ENCODE peak calls at places on chromosome 22, in ten cellular contexts. One of them, this sample, is unnamed.

GRCh38 chr22:17120711-17121234 is 387 bp downstream of the TMEM121B start:
- DNase-seq in A549: no peak
- DNase-seq in tibial artery: no peak
- DNase-seq in heart right ventricle: no peak
- DNase-seq in IMR-90: no peak
- DNase-seq in tibial nerve: no peak
- DNase-seq in breast epithelium: no peak
- DNase-seq in RWPE1: no peak
- DNase-seq in sigmoid colon: no peak
- DNase-seq in CD8-positive, alpha-beta T cell: no peak
- DNase-seq in this sample: no peak

GRCh38 chr22:28373841-28374240 is 305.8 kb downstream of the TTC28 start:
- DNase-seq in breast epithelium: no peak
- DNase-seq in A549: no peak
- DNase-seq in heart right ventricle: no peak
- DNase-seq in RWPE1: no peak
- DNase-seq in sigmoid colon: no peak
- DNase-seq in IMR-90: peak
- DNase-seq in CD8-positive, alpha-beta T cell: no peak
- DNase-seq in tibial nerve: no peak
- DNase-seq in tibial artery: no peak
- DNase-seq in this sample: no peak

GRCh38 chr22:23282089-23282501 is 101.8 kb downstream of the BCR start:
- DNase-seq in tibial nerve: peak
- DNase-seq in sigmoid colon: peak
- DNase-seq in breast epithelium: peak
- DNase-seq in RWPE1: peak
- DNase-seq in heart right ventricle: peak
- DNase-seq in IMR-90: peak
- DNase-seq in A549: peak
- DNase-seq in tibial artery: peak
- DNase-seq in CD8-positive, alpha-beta T cell: no peak
- DNase-seq in this sample: peak

GRCh38 chr22:25006354-25006753 is 53.8 kb downstream of the KIAA1671 start:
- DNase-seq in tibial nerve: no peak
- DNase-seq in sigmoid colon: no peak
- DNase-seq in A549: no peak
- DNase-seq in RWPE1: no peak
- DNase-seq in CD8-positive, alpha-beta T cell: no peak
- DNase-seq in heart right ventricle: no peak
- DNase-seq in IMR-90: no peak
- DNase-seq in breast epithelium: no peak
- DNase-seq in tibial artery: no peak
- DNase-seq in this sample: no peak

GRCh38 chr22:24969588-24970301 is 17.2 kb downstream of the KIAA1671 start:
- DNase-seq in heart right ventricle: peak
- DNase-seq in IMR-90: no peak
- DNase-seq in RWPE1: no peak
- DNase-seq in sigmoid colon: no peak
- DNase-seq in tibial artery: peak
- DNase-seq in CD8-positive, alpha-beta T cell: no peak
- DNase-seq in A549: no peak
- DNase-seq in tibial nerve: peak
- DNase-seq in breast epithelium: peak
- DNase-seq in this sample: no peak

GRCh38 chr22:35231585-35232084 is 25.7 kb upstream of the HMGXB4 start:
- DNase-seq in heart right ventricle: peak
- DNase-seq in tibial artery: no peak
- DNase-seq in RWPE1: peak
- DNase-seq in sigmoid colon: no peak
- DNase-seq in A549: peak
- DNase-seq in CD8-positive, alpha-beta T cell: peak
- DNase-seq in breast epithelium: peak
- DNase-seq in IMR-90: peak
- DNase-seq in tibial nerve: no peak
- DNase-seq in this sample: no peak

GRCh38 chr22:23789121-23789520 is 2.4 kb downstream of the SMARCB1 start:
- DNase-seq in tibial nerve: no peak
- DNase-seq in IMR-90: no peak
- DNase-seq in A549: no peak
- DNase-seq in tibial artery: no peak
- DNase-seq in heart right ventricle: no peak
- DNase-seq in sigmoid colon: no peak
- DNase-seq in CD8-positive, alpha-beta T cell: no peak
- DNase-seq in RWPE1: no peak
- DNase-seq in breast epithelium: no peak
- DNase-seq in this sample: peak

GRCh38 chr22:24500251-24500820 is 5.2 kb downstream of the UPB1 start:
- DNase-seq in CD8-positive, alpha-beta T cell: no peak
- DNase-seq in tibial artery: no peak
- DNase-seq in A549: no peak
- DNase-seq in heart right ventricle: no peak
- DNase-seq in IMR-90: no peak
- DNase-seq in breast epithelium: no peak
- DNase-seq in RWPE1: peak
- DNase-seq in tibial nerve: no peak
- DNase-seq in sigmoid colon: no peak
- DNase-seq in this sample: no peak

GRCh38 chr22:48396785-48397530 is 1430.7 kb downstream of the BRD1 start:
- DNase-seq in CD8-positive, alpha-beta T cell: no peak
- DNase-seq in RWPE1: no peak
- DNase-seq in tibial nerve: no peak
- DNase-seq in A549: no peak
- DNase-seq in IMR-90: no peak
- DNase-seq in sigmoid colon: no peak
- DNase-seq in tibial artery: peak
- DNase-seq in heart right ventricle: no peak
- DNase-seq in breast epithelium: no peak
- DNase-seq in this sample: no peak

GRCh38 chr22:22395230-22395629 is 113.3 kb downstream of the ZNF280B start:
- DNase-seq in heart right ventricle: no peak
- DNase-seq in tibial artery: no peak
- DNase-seq in RWPE1: no peak
- DNase-seq in CD8-positive, alpha-beta T cell: no peak
- DNase-seq in breast epithelium: peak
- DNase-seq in IMR-90: no peak
- DNase-seq in sigmoid colon: no peak
- DNase-seq in A549: no peak
- DNase-seq in tibial nerve: no peak
- DNase-seq in this sample: no peak

GRCh38 chr22:19447388-19448075 is at the start of gene C22orf39:
- DNase-seq in breast epithelium: peak
- DNase-seq in heart right ventricle: peak
- DNase-seq in A549: peak
- DNase-seq in sigmoid colon: peak
- DNase-seq in RWPE1: peak
- DNase-seq in IMR-90: peak
- DNase-seq in CD8-positive, alpha-beta T cell: peak
- DNase-seq in tibial artery: peak
- DNase-seq in tibial nerve: peak
- DNase-seq in this sample: peak

GRCh38 chr22:40024201-40025061 is 29.7 kb downstream of the FAM83F start:
- DNase-seq in sigmoid colon: peak
- DNase-seq in tibial artery: no peak
- DNase-seq in RWPE1: peak
- DNase-seq in breast epithelium: no peak
- DNase-seq in tibial nerve: peak
- DNase-seq in IMR-90: peak
- DNase-seq in heart right ventricle: peak
- DNase-seq in A549: peak
- DNase-seq in CD8-positive, alpha-beta T cell: peak
- DNase-seq in this sample: no peak

GRCh38 chr22:32444068-32444467 is 20.2 kb downstream of the BPIFC start:
- DNase-seq in A549: peak
- DNase-seq in tibial nerve: no peak
- DNase-seq in breast epithelium: no peak
- DNase-seq in sigmoid colon: no peak
- DNase-seq in CD8-positive, alpha-beta T cell: no peak
- DNase-seq in RWPE1: peak
- DNase-seq in tibial artery: no peak
- DNase-seq in IMR-90: no peak
- DNase-seq in heart right ventricle: no peak
- DNase-seq in this sample: no peak

GRCh38 chr22:22761963-22762772 is 117.8 kb downstream of the GGTLC2 start:
- DNase-seq in tibial nerve: no peak
- DNase-seq in CD8-positive, alpha-beta T cell: no peak
- DNase-seq in IMR-90: no peak
- DNase-seq in breast epithelium: no peak
- DNase-seq in RWPE1: no peak
- DNase-seq in heart right ventricle: no peak
- DNase-seq in sigmoid colon: no peak
- DNase-seq in tibial artery: no peak
- DNase-seq in A549: no peak
- DNase-seq in this sample: peak

GRCh38 chr22:37510046-37510445 is 9.2 kb downstream of the CARD10 start:
- DNase-seq in CD8-positive, alpha-beta T cell: no peak
- DNase-seq in tibial artery: no peak
- DNase-seq in heart right ventricle: no peak
- DNase-seq in breast epithelium: no peak
- DNase-seq in tibial nerve: no peak
- DNase-seq in A549: no peak
- DNase-seq in sigmoid colon: no peak
- DNase-seq in RWPE1: no peak
- DNase-seq in IMR-90: no peak
- DNase-seq in this sample: no peak

GRCh38 chr22:20569059-20570058 is 61.9 kb downstream of the MED15 start:
- DNase-seq in heart right ventricle: peak
- DNase-seq in sigmoid colon: peak
- DNase-seq in CD8-positive, alpha-beta T cell: peak
- DNase-seq in A549: peak
- DNase-seq in RWPE1: peak
- DNase-seq in tibial nerve: peak
- DNase-seq in tibial artery: peak
- DNase-seq in breast epithelium: peak
- DNase-seq in IMR-90: peak
- DNase-seq in this sample: peak

GRCh38 chr22:38824587-38824986 is 19.2 kb downstream of the NPTXR start:
- DNase-seq in breast epithelium: no peak
- DNase-seq in A549: peak
- DNase-seq in tibial artery: no peak
- DNase-seq in tibial nerve: no peak
- DNase-seq in CD8-positive, alpha-beta T cell: peak
- DNase-seq in IMR-90: peak
- DNase-seq in heart right ventricle: peak
- DNase-seq in sigmoid colon: peak
- DNase-seq in RWPE1: peak
- DNase-seq in this sample: no peak

GRCh38 chr22:20211997-20212753 is 55.9 kb downstream of the RTN4R start:
- DNase-seq in breast epithelium: peak
- DNase-seq in tibial nerve: peak
- DNase-seq in A549: no peak
- DNase-seq in CD8-positive, alpha-beta T cell: no peak
- DNase-seq in tibial artery: peak
- DNase-seq in IMR-90: peak
- DNase-seq in sigmoid colon: peak
- DNase-seq in heart right ventricle: peak
- DNase-seq in RWPE1: no peak
- DNase-seq in this sample: no peak

GRCh38 chr22:30925667-30926066 is 42.9 kb downstream of the MORC2 start:
- DNase-seq in breast epithelium: no peak
- DNase-seq in heart right ventricle: no peak
- DNase-seq in RWPE1: no peak
- DNase-seq in IMR-90: no peak
- DNase-seq in A549: no peak
- DNase-seq in tibial artery: peak
- DNase-seq in CD8-positive, alpha-beta T cell: no peak
- DNase-seq in sigmoid colon: peak
- DNase-seq in tibial nerve: no peak
- DNase-seq in this sample: no peak

GRCh38 chr22:45640291-45640940 is 31.2 kb upstream of the ATXN10 start:
- DNase-seq in breast epithelium: no peak
- DNase-seq in A549: no peak
- DNase-seq in tibial nerve: no peak
- DNase-seq in heart right ventricle: no peak
- DNase-seq in CD8-positive, alpha-beta T cell: no peak
- DNase-seq in tibial artery: no peak
- DNase-seq in IMR-90: no peak
- DNase-seq in RWPE1: no peak
- DNase-seq in sigmoid colon: no peak
- DNase-seq in this sample: no peak
- TF ChIP-seq CTCF in breast epithelium: no peak
- TF ChIP-seq CTCF in A549: no peak
- TF ChIP-seq CTCF in tibial nerve: no peak
- TF ChIP-seq CTCF in heart right ventricle: no peak
- TF ChIP-seq CTCF in CD8-positive, alpha-beta T cell: no peak
- TF ChIP-seq CTCF in tibial artery: no peak
- TF ChIP-seq CTCF in IMR-90: no peak
- TF ChIP-seq CTCF in RWPE1: no peak
- TF ChIP-seq CTCF in sigmoid colon: no peak
- TF ChIP-seq CTCF in this sample: no peak

DNA sequence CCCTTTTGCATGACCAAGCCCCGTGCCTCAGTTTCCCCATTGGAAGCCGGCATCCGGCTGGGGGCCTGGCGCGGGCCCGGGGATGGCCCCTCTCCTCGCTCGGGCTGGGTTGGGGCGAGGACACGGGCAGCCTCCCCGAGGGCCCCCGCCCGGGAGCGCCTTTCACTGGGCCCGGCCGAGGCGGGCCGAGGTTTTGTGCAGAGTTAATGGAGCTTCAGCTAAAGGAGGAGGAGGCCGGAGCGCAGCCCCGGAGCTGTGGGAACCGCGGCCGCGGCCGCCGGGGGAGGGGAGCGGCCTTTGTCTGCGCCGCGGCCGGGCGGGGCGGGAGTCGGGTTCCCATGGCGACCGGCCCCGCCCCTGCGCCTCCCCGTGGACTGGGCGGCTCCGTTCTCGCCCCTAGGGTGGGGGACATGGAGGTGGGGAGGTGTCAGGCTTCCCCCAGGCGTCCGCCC is 1.4 kb upstream of the MAPK11 start:
- DNase-seq in IMR-90: peak
- DNase-seq in CD8-positive, alpha-beta T cell: peak
- DNase-seq in RWPE1: peak
- DNase-seq in breast epithelium: no peak
- DNase-seq in heart right ventricle: peak
- DNase-seq in tibial nerve: no peak
- DNase-seq in sigmoid colon: no peak
- DNase-seq in A549: no peak
- DNase-seq in tibial artery: no peak
- DNase-seq in this sample: no peak
- H3K27ac ChIP-seq in IMR-90: no peak
- H3K27ac ChIP-seq in CD8-positive, alpha-beta T cell: no peak
- H3K27ac ChIP-seq in RWPE1: peak
- H3K27ac ChIP-seq in breast epithelium: no peak
- H3K27ac ChIP-seq in heart right ventricle: peak
- H3K27ac ChIP-seq in tibial nerve: no peak
- H3K27ac ChIP-seq in sigmoid colon: peak
- H3K27ac ChIP-seq in A549: peak
- H3K27ac ChIP-seq in tibial artery: no peak
- H3K27ac ChIP-seq in this sample: peak

GRCh38 chr22:36386351-36386899 is 1.3 kb downstream of the MYH9 start:
- DNase-seq in RWPE1: no peak
- DNase-seq in CD8-positive, alpha-beta T cell: no peak
- DNase-seq in breast epithelium: no peak
- DNase-seq in IMR-90: no peak
- DNase-seq in tibial nerve: no peak
- DNase-seq in tibial artery: peak
- DNase-seq in A549: no peak
- DNase-seq in sigmoid colon: no peak
- DNase-seq in heart right ventricle: peak
- DNase-seq in this sample: no peak
- TF ChIP-seq CTCF in RWPE1: no peak
- TF ChIP-seq CTCF in CD8-positive, alpha-beta T cell: no peak
- TF ChIP-seq CTCF in breast epithelium: no peak
- TF ChIP-seq CTCF in IMR-90: no peak
- TF ChIP-seq CTCF in tibial nerve: no peak
- TF ChIP-seq CTCF in tibial artery: no peak
- TF ChIP-seq CTCF in A549: no peak
- TF ChIP-seq CTCF in sigmoid colon: no peak
- TF ChIP-seq CTCF in heart right ventricle: no peak
- TF ChIP-seq CTCF in this sample: no peak

GRCh38 chr22:41801147-41801819 is 804 bp downstream of the CCDC134 start:
- DNase-seq in heart right ventricle: no peak
- DNase-seq in RWPE1: no peak
- DNase-seq in sigmoid colon: no peak
- DNase-seq in breast epithelium: no peak
- DNase-seq in tibial artery: no peak
- DNase-seq in tibial nerve: no peak
- DNase-seq in IMR-90: no peak
- DNase-seq in A549: no peak
- DNase-seq in CD8-positive, alpha-beta T cell: no peak
- DNase-seq in this sample: no peak
- H3K27ac ChIP-seq in heart right ventricle: no peak
- H3K27ac ChIP-seq in RWPE1: peak
- H3K27ac ChIP-seq in sigmoid colon: peak
- H3K27ac ChIP-seq in breast epithelium: peak
- H3K27ac ChIP-seq in tibial artery: peak
- H3K27ac ChIP-seq in tibial nerve: peak
- H3K27ac ChIP-seq in IMR-90: no peak
- H3K27ac ChIP-seq in A549: peak
- H3K27ac ChIP-seq in CD8-positive, alpha-beta T cell: peak
- H3K27ac ChIP-seq in this sample: no peak